ENCODE peak calls at places on chromosomes 1 and 21, in five cellular contexts. D is LHCN-M2; W is H9; M is stimulated activated CD8-positive, alpha-beta memory T cell treated with anti-CD3 and anti-CD28 coated beads, Interleukin-2, amount 100 ng/mL, for 1 hour; C is globus pallidus. E is an unnamed sample.
A peak's percentile ranks its signal among the peaks of the same experiment; 100 is the strongest.

GRCh38 chr1:63868220-63868897 is 94.5 kb downstream of the ROR1 start:
- DNase-seq in C (no peak), M (no peak), W (no peak), D (peak; percentile 44), E (peak; percentile 28)

GRCh38 chr1:191579019-191579418 is 579.2 kb upstream of the RGS18 start:
- DNase-seq in W (no peak), M (no peak), C (no peak), D (no peak), E (no peak)

GRCh38 chr1:200900877-200901276 is 6.2 kb downstream of the INAVA start:
- DNase-seq in D (no peak), M (no peak), C (no peak), W (no peak), E (no peak)

GRCh38 chr1:94322696-94323095 is 85.3 kb upstream of the ARHGAP29 start:
- DNase-seq in M (no peak), W (no peak), C (no peak), D (no peak), E (no peak)

GRCh38 chr1:236502972-236503639 is 20.7 kb upstream of the LGALS8 start:
- DNase-seq in W (peak; percentile 78), D (peak; percentile 49), C (peak; percentile 20), M (no peak), E (peak; percentile 78)

GRCh38 chr21:33734326-33734725 is 92.0 kb downstream of the ITSN1 start:
- DNase-seq in D (no peak), C (no peak), M (no peak), W (no peak), E (peak; percentile 20)

GRCh38 chr1:155321577-155322497 is 1.1 kb downstream of the RUSC1 start:
- DNase-seq in D (no peak), C (no peak), M (no peak), W (peak; percentile 48), E (peak; percentile 41)

GRCh38 chr21:30623362-30623761 is 2.9 kb downstream of the KRTAP20-4 start:
- DNase-seq in C (no peak), D (no peak), W (no peak), M (no peak), E (no peak)

GRCh38 chr1:86504130-86504479 is 35.4 kb downstream of the CLCA1 start:
- DNase-seq in M (no peak), W (no peak), D (no peak), C (no peak), E (no peak)

GRCh38 chr1:42186172-42186571 is 21.6 kb upstream of the GUCA2A start:
- DNase-seq in C (no peak), D (peak; percentile 94), M (no peak), W (no peak), E (peak; percentile 28)

GRCh38 chr21:45328198-45329087 is 40.7 kb upstream of the POFUT2 start:
- DNase-seq in M (no peak), D (no peak), W (no peak), C (no peak), E (no peak)

GRCh38 chr1:219773110-219773509 is 155.2 kb downstream of the SLC30A10 start:
- DNase-seq in D (no peak), C (no peak), M (no peak), W (no peak), E (no peak)

GRCh38 chr1:114764689-114765088 is 6.9 kb upstream of the CSDE1 start:
- DNase-seq in C (no peak), M (no peak), W (no peak), D (no peak), E (no peak)

E was measured in mesenchymal stem cell.